ENCODE peak calls at places on chromosomes 3 and 15, in five cellular contexts. K, G, Y, F and S are unnamed samples.

GRCh38 chr3:177084616-177085015 is 112.7 kb downstream of the TBL1XR1 start:
- DNase-seq in G (no peak), K (no peak), F (no peak), Y (no peak), S (no peak)

GRCh38 chr15:45023659-45024320 is 795 bp downstream of the SORD start:
- DNase-seq in G (no peak), F (no peak), Y (no peak), K (no peak), S (no peak)

GRCh38 chr3:188052229-188052965 is 101.6 kb upstream of the LPP start:
- DNase-seq in G (no peak), F (no peak), K (no peak), Y (peak; percentile 86), S (peak; percentile 37)

GRCh38 chr3:50303038-50303815 is at the start of gene HYAL1:
- DNase-seq in G (peak; percentile 91), F (no peak), K (peak; percentile 61), Y (no peak), S (peak; percentile 91)

GRCh38 chr3:149613988-149614387 is 43.8 kb downstream of the WWTR1 start:
- DNase-seq in G (no peak), F (no peak), Y (no peak), K (no peak), S (no peak)

GRCh38 chr3:19885468-19885867 is 48.5 kb downstream of the EFHB start:
- DNase-seq in F (no peak), G (no peak), Y (no peak), K (no peak), S (no peak)

GRCh38 chr15:65902373-65902772 is 33.1 kb downstream of the RAB11A start:
- DNase-seq in F (no peak), Y (no peak), G (peak; percentile 81), K (peak; percentile 65), S (peak; percentile 88)

GRCh38 chr15:62739507-62739906 is 303.0 kb upstream of the TPM1 start:
- DNase-seq in G (no peak), Y (no peak), F (no peak), K (no peak), S (no peak)

GRCh38 chr3:187098925-187099512 is 40.3 kb downstream of the RPL39L start:
- DNase-seq in G (no peak), Y (no peak), F (no peak), K (no peak), S (no peak)

GRCh38 chr3:169106662-169107061 is 556.9 kb downstream of the MECOM start:
- DNase-seq in G (no peak), F (no peak), Y (no peak), K (no peak), S (no peak)

GRCh38 chr3:40997711-40998519 is 201.4 kb upstream of the CTNNB1 start:
- DNase-seq in F (no peak), G (no peak), K (no peak), Y (no peak), S (no peak)

GRCh38 chr3:194446754-194447153 is 40.0 kb downstream of the ATP13A3 start:
- DNase-seq in F (no peak), Y (no peak), K (no peak), G (no peak), S (no peak)

GRCh38 chr3:159146856-159147255 is 345.0 kb downstream of the MFSD1 start:
- DNase-seq in K (no peak), G (no peak), F (no peak), Y (no peak), S (no peak)

GRCh38 chr15:85771781-85772445 is 22.8 kb downstream of the KLHL25 start:
- DNase-seq in K (no peak), G (no peak), F (no peak), Y (peak; percentile 59), S (peak; percentile 79)

GRCh38 chr3:101829066-101829830 is 20.1 kb upstream of the NFKBIZ start:
- DNase-seq in F (no peak), G (peak; percentile 85), K (no peak), Y (no peak), S (no peak)

GRCh38 chr3:12946134-12946533 is 104.8 kb upstream of the RPL32 start:
- DNase-seq in G (no peak), K (no peak), Y (no peak), F (no peak), S (no peak)

GRCh38 chr3:44984335-44984734 is 8.3 kb downstream of the EXOSC7 start:
- DNase-seq in F (no peak), Y (no peak), K (no peak), G (no peak), S (no peak)

GRCh38 chr3:98521897-98522537 is 685 bp downstream of the CLDND1 start:
- DNase-seq in Y (no peak), F (no peak), G (peak; percentile 78), K (peak; percentile 42), S (peak; percentile 61)

GRCh38 chr15:48466825-48467224 is 135.6 kb downstream of the DUT start:
- DNase-seq in K (no peak), Y (no peak), F (no peak), G (no peak), S (no peak)

GRCh38 chr15:48459571-48460461 is 128.6 kb downstream of the DUT start:
- DNase-seq in F (no peak), Y (no peak), G (no peak), K (peak; percentile 78), S (no peak)

GRCh38 chr15:48465410-48465809 is 134.2 kb downstream of the DUT start:
- DNase-seq in Y (no peak), F (no peak), G (no peak), K (no peak), S (no peak)

GRCh38 chr15:48462688-48463087 is 131.5 kb downstream of the DUT start:
- DNase-seq in G (no peak), K (no peak), Y (no peak), F (no peak), S (no peak)

DNA sequence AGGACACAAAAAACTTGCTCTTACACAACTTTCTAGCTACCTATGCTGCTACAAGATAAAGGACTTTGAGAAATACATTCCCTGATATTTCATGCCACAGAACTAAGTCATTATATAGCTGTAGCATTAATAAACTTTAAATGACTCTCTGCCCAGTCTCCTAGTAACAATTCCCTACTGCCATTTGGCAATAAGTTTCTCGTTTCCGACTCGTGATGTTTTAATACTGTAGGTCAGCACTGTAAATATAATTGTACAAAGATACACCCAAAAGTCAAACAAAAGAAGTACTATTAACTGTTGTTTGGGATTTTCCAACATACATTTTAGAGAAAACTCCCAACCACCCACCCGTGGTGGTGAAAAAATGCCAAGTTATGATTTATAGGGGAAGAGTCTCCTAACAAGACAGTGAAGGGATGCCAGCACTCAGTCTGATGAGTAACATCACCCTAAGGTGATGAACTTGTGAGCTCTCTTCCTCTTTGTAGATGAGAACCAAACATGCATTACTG is 132.2 kb downstream of the DUT start:
- DNase-seq in G (no peak), F (no peak), K (no peak), Y (no peak), S (no peak)
- TF ChIP-seq POLR2AphosphoS5 in G (no peak), F (no peak), K (no peak), Y (no peak), S (no peak)

DNA sequence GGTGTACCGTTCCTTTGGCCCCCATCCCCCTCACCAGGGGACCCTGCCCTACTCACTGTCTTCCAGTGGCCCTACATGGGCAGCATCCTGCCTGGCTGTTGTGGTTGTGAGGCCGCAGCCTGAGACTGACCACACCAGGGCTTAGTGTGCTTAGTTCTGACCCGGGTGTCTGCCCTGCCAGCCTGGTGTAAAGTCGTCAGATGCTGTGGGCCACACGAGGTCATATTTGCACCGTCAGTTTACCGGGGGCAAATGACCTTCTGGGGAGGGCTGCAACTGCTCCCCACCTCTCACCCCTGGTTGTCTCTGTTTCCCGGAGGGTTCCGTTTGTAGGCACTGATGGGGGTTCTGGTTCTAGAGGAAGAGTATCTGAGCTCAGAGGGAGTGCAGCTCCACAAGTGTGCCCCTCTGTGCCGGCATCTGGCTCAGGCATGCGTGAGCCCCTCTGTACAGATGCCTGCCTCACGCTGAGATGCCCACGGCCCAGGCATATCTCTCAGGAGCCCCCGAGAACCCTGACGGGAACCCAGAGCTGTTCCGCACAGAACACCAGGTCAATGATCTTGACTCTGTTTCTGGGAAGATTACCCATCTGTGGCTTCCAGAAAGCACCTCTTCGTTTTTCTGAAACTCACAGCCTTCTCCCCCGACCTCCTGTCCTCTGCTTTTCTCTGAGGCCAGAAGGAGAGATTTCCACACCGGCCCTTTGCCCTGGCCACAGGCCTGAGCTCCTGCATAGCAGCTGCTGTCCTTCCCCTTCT is 19.2 kb downstream of the KLF13 start:
- DNase-seq in F (no peak), Y (no peak), G (peak; percentile 76), K (no peak), S (no peak)
- H3K4me1 ChIP-seq in F (peaks cover 99% of the 10 kb centered on the region), Y (peaks cover 28% of the 10 kb centered on the region), G (peaks cover 23% of the 10 kb centered on the region), K (no peaks in the 10 kb centered on the region), S (peaks cover 99% of the 10 kb centered on the region)

GRCh38 chr3:63984391-63984790 is 38.9 kb downstream of the PSMD6 start:
- DNase-seq in G (no peak), Y (no peak), K (no peak), F (no peak), S (no peak)
- H3K4me3 ChIP-seq in G (no peak overlapping the region), Y (no peak overlapping the region), K (no peak overlapping the region), F (no peak overlapping the region), S (no peak overlapping the region)

DNA sequence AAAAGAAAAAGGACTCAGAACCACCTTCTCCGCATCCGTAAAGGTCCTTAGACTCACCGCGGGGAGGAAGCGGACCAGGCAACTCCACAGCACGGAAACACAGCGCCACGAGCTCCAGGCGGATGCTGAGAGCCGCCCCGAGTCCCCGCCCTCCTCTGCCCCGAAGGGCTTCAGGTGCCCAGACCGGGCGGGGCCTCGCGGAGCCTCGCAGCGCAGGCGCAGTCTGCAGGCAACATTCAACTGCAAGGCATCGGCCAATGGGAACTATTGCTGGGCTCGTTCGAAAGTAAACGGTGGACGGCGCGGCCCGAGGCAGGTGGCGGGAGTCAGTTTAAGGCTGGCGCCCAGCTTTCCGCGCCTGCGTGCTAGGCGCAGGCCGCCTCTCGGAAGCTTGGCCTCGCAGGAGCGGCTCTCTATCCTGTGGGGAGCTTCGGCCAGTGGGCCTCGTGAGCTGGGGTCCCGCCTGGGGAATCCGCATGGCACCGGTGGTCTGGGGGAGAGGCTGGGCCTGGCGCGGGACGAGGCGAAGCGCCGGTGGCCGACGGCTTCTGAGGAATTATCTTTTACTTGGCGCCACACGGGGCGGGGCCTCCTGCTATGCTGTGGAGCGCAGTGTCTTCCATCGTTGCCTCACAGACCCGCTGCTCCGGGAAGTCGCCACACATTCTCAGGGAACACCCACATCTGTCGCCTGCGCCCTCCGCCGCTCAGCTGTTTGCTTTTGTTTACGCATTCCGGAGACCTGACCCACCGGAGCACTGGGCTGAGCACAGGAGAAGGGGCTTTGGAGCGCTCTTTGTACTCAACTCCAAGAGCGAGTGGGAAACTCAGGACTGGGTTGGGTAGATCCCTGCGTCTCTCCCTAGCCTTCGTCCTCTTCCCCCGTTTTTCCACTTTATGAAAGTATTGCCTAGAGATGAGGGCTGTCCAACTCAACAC is at the start of gene TRIM59:
- DNase-seq in G (peak; percentile 99), F (no peak), Y (peak; percentile 90), K (peak; percentile 94), S (peak; percentile 97)
- TF ChIP-seq POLR2AphosphoS5 in G (peak; percentile 92), F (peak; percentile 57), Y (peak; percentile 63), K (peak; percentile 95), S (peak; percentile 54)

GRCh38 chr15:91950631-91951384 is 97.3 kb downstream of the SLCO3A1 start:
- DNase-seq in G (no peak), Y (no peak), F (no peak), K (no peak), S (no peak)

GRCh38 chr15:91952216-91952615 is 98.7 kb downstream of the SLCO3A1 start:
- DNase-seq in G (no peak), Y (no peak), F (no peak), K (no peak), S (no peak)

GRCh38 chr15:91949361-91949760 is 95.9 kb downstream of the SLCO3A1 start:
- DNase-seq in K (no peak), F (no peak), Y (no peak), G (no peak), S (no peak)

GRCh38 chr15:91948001-91948608 is 94.6 kb downstream of the SLCO3A1 start:
- DNase-seq in F (no peak), G (no peak), Y (no peak), K (no peak), S (peak; percentile 63)

GRCh38 chr15:91950054-91950453 is 96.5 kb downstream of the SLCO3A1 start:
- DNase-seq in F (no peak), K (no peak), G (no peak), Y (no peak), S (no peak)
- H3K4me1 ChIP-seq in F (peaks cover 87% of the 10 kb centered on the region), K (peaks cover 9% of the 10 kb centered on the region), G (peaks cover 24% of the 10 kb centered on the region), Y (peaks cover 12% of the 10 kb centered on the region), S (peaks cover 73% of the 10 kb centered on the region)